ENCODE peak calls at places on chromosomes 12 and 14, in six cellular contexts. W is IMR-90, D is H9, U is neuronal stem cell, I is H1, Y is mesendoderm. G is an unnamed sample.

GRCh38 chr12:132121283-132121682 is 22.8 kb downstream of the DDX51 start:
- DNase-seq in W (no peak), D (no peak), U (no peak), I (no peak), Y (no peak), G (no peak)

GRCh38 chr12:94079965-94080683 is 68.3 kb upstream of the PLXNC1 start:
- DNase-seq in W (no peak), D (no peak), U (no peak), I (no peak), Y (no peak), G (no peak)

GRCh38 chr14:104690266-104690711 is 871 bp downstream of the INF2 start:
- DNase-seq in W (no peak), D (no peak), U (no peak), I (no peak), Y (no peak), G (peak)

GRCh38 chr12:125412506-125412905 is 347.3 kb downstream of the AACS start:
- DNase-seq in W (no peak), D (no peak), U (no peak), I (no peak), Y (no peak), G (no peak)

GRCh38 chr14:105091335-105092123 is 26.3 kb upstream of the GPR132 start:
- DNase-seq in W (no peak), D (peak), U (no peak), I (no peak), Y (no peak), G (peak)

GRCh38 chr12:47509398-47509851 is 196.4 kb downstream of the RPAP3 start:
- DNase-seq in W (peak), D (no peak), U (no peak), I (no peak), Y (no peak), G (no peak)

GRCh38 chr12:128387811-128388422 is 120.9 kb downstream of the TMEM132C start:
- DNase-seq in W (no peak), D (peak), U (peak), I (peak), Y (peak), G (peak)

GRCh38 chr12:15540469-15540872 is 218.2 kb downstream of the PTPRO start:
- DNase-seq in W (peak), D (no peak), U (no peak), I (no peak), Y (no peak), G (no peak)

GRCh38 chr12:21354641-21355040 is 18.1 kb upstream of the IAPP start:
- DNase-seq in W (no peak), D (no peak), U (no peak), I (no peak), Y (no peak), G (no peak)

GRCh38 chr12:4962539-4963486 is 53.1 kb downstream of the KCNA1 start:
- DNase-seq in W (no peak), D (peak), U (no peak), I (no peak), Y (peak), G (peak)

GRCh38 chr12:128131955-128132354 is 135.0 kb upstream of the TMEM132C start:
- DNase-seq in W (no peak), D (no peak), U (no peak), I (no peak), Y (no peak), G (no peak)

GRCh38 chr12:71392521-71393145 is 47.0 kb upstream of the LGR5 start:
- DNase-seq in W (peak), D (peak), U (peak), I (no peak), Y (peak), G (peak)

GRCh38 chr12:34406228-34406995 is 384.1 kb downstream of the ALG10 start:
- DNase-seq in W (no peak), D (peak), U (no peak), I (no peak), Y (no peak), G (no peak)

DNA sequence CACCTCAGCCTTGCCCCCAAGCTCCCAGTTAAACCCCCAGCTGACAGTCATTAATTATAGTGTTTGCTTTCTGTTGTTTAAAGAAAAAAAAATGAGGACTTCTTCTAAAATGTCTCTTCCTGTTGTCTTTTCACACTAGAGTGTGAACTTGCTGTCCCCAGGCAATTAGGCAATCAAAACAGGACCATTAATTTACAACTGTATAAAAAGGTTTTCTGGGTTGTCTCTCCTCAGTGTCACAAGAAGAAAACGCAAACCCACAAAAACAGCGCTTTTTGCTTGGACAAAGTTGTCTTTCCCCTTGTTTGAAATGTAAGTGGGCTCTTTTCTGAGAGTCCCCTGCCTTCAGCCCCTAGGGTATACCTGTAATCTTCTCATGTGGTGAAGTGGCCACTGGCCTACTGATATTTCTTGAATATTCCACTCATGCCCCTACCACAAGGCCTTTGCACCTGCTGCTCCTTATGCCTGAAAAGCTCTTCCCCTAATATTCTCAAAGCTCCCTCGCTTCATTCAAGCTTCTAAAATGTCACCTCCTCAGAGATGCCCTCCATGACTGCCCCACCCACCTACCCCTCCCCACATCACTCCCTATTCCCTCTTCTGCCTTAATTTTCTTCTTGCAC is 158.9 kb upstream of the PWP1 start:
- DNase-seq in W (no peak), D (no peak), U (no peak), I (no peak), Y (no peak), G (no peak)
- H2BK5ac ChIP-seq in W (no peak), D (no peak), U (no peak), I (no peak), Y (no peak), G (no peak)

DNA sequence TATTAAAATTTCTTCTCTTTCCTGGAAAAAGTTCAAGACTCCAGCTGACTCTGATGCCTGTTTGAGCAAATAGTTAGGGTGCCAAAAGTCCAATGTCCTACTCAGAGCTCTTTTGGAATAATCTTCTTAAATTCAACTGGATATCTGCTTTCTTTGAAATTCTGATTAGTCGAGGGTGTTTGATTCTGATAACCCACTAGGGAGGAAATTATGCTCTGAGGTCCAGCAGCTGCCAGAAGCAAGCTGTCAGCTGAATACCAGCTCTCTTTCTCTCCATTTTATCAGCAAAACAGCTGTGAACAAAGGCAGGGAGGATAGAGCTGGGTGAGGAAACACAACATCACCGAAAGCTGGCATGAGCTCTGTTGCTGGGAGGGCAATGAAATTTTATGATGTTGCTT is 141.5 kb downstream of the CAND1 start:
- DNase-seq in W (no peak), D (no peak), U (no peak), I (no peak), Y (peak), G (no peak)
- H2BK5ac ChIP-seq in W (no peak), D (no peak), U (no peak), I (no peak), Y (no peak), G (no peak)

GRCh38 chr12:68769941-68770340 is 24.0 kb downstream of the SLC35E3 start:
- DNase-seq in W (no peak), D (no peak), U (no peak), I (no peak), Y (no peak), G (no peak)
- H2BK5ac ChIP-seq in W (no peak), D (no peak), U (no peak), I (no peak), Y (no peak), G (no peak)

DNA sequence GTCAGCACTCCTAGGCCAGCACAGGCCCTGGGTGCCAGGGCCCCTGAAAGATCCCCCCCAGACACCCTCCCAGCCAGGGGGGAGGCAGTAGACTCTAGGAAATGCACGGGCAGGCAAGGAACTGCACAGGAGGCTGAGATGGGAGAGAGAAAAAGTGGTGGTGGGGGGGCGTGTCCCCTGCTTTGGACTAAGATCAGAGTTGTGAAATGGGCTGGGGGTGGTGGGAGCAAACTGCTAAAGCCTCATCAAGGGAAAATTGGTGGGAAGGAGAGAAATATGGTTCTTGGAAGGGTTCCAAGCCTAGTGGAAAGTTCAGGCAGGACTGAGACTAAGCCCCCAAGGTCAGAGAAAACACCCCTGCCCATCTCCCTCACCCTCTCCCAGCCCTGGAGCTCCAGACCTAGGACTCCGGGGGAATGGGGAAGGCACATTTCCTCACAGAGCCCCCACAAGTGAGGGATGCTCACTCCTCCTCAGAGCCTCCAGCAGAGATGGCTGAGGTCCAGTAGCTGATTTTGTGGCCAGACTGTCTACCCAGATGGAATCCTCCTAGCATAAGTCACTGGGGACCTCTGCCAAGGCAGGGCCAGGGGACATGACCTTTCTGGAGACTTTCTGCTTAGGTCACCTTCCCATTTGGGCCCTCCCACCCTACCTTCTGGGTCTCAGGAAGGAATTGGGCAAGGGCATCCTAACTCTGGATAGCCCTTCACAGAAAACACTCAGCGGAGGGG is 29.8 kb downstream of the FIGNL2 start:
- DNase-seq in W (peak), D (no peak), U (no peak), I (no peak), Y (no peak), G (no peak)
- H2BK5ac ChIP-seq in W (no peak), D (no peak), U (no peak), I (no peak), Y (no peak), G (no peak)

GRCh38 chr14:63671987-63672386 is 30.3 kb upstream of the WDR89 start:
- DNase-seq in W (no peak), D (no peak), U (no peak), I (no peak), Y (no peak), G (no peak)
- H2BK5ac ChIP-seq in W (no peak), D (no peak), U (no peak), I (no peak), Y (no peak), G (no peak)

GRCh38 chr14:91245029-91245428 is 525 bp upstream of the GPR68 start:
- DNase-seq in W (no peak), D (no peak), U (no peak), I (no peak), Y (no peak), G (no peak)
- H2BK5ac ChIP-seq in W (no peak), D (no peak), U (no peak), I (peak), Y (no peak), G (no peak)

GRCh38 chr14:61101803-61102548 is 120.9 kb downstream of the SLC38A6 start:
- DNase-seq in W (peak), D (peak), U (no peak), I (peak), Y (peak), G (peak)

GRCh38 chr14:61102549-61103466 is 121.8 kb downstream of the SLC38A6 start:
- DNase-seq in W (no peak), D (no peak), U (no peak), I (peak), Y (peak), G (no peak)

GRCh38 chr14:61106627-61107147 is 125.6 kb downstream of the SLC38A6 start:
- DNase-seq in W (no peak), D (peak), U (no peak), I (peak), Y (peak), G (no peak)

GRCh38 chr14:61104358-61104757 is 123.3 kb downstream of the SLC38A6 start:
- DNase-seq in W (no peak), D (no peak), U (no peak), I (peak), Y (no peak), G (no peak)

GRCh38 chr14:61103541-61104339 is 122.7 kb downstream of the SLC38A6 start:
- DNase-seq in W (peak), D (peak), U (no peak), I (peak), Y (peak), G (peak)
- H2BK5ac ChIP-seq in W (peak), D (no peak), U (no peak), I (peak), Y (peak), G (peak)

DNA sequence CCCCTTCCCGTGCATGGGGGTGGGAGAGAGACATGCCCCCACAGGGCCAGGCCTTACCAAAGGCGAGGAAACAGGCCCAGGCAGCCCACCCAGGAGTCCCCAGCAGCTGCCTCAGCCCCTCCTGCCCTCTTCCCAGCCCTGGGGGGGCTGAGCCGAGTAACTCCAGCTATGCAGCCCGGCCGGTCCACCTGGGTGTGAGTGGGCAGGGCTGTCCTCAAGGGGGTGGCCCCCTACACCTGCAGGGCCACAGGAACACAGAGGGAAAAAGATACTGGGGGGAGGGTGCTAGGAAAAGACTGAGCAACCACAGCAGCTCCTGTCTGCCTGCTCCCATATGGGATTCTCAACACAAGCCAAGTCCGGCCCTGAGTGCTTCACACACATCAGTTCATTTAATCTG is 7.6 kb downstream of the FIGNL2 start:
- DNase-seq in W (no peak), D (no peak), U (no peak), I (no peak), Y (no peak), G (no peak)
- H2BK5ac ChIP-seq in W (no peak), D (no peak), U (peak), I (no peak), Y (no peak), G (peak)

GRCh38 chr12:1256991-1257390 is 266.0 kb downstream of the ERC1 start:
- DNase-seq in W (no peak), D (no peak), U (no peak), I (no peak), Y (no peak), G (no peak)
- H2BK5ac ChIP-seq in W (no peak), D (no peak), U (no peak), I (no peak), Y (no peak), G (no peak)